ENCODE peak calls at places on chromosome 7, in six cellular contexts. K is HFF-Myc, T is GM23338, B is esophagus squamous epithelium, F is endodermal cell, Y is heart left ventricle. I is an unnamed sample.

GRCh38 chr7:95110707-95111106 is 203.3 kb downstream of the PPP1R9A start:
- DNase-seq in K (no peak), T (no peak), B (no peak), F (no peak), Y (no peak), I (no peak)

GRCh38 chr7:157940497-157940896 is 603.7 kb downstream of the DNAJB6 start:
- DNase-seq in K (no peak), T (no peak), B (no peak), F (peak; percentile 10), Y (no peak), I (no peak)

GRCh38 chr7:93043393-93043985 is 74.3 kb downstream of the SAMD9 start:
- DNase-seq in K (peak; percentile 49), T (peak; percentile 76), B (no peak), F (peak; percentile 76), Y (peak; percentile 63), I (no peak)

GRCh38 chr7:143073556-143073955 is 21.4 kb downstream of the OR6V1 start:
- DNase-seq in K (no peak), T (no peak), B (no peak), F (no peak), Y (no peak), I (no peak)

GRCh38 chr7:93530701-93531100 is 43.8 kb downstream of the CALCR start:
- DNase-seq in K (no peak), T (no peak), B (no peak), F (no peak), Y (no peak), I (no peak)

GRCh38 chr7:157482517-157483120 is 145.8 kb downstream of the DNAJB6 start:
- DNase-seq in K (no peak), T (peak; percentile 16), B (no peak), F (peak; percentile 36), Y (no peak), I (no peak)

GRCh38 chr7:150325110-150325611 is 1.8 kb upstream of the ACTR3C start:
- DNase-seq in K (no peak), T (no peak), B (no peak), F (no peak), Y (peak; percentile 63), I (no peak)

GRCh38 chr7:89773594-89773993 is 380.7 kb upstream of the STEAP1 start:
- DNase-seq in K (no peak), T (no peak), B (no peak), F (no peak), Y (no peak), I (no peak)

GRCh38 chr7:37952240-37952639 is 31.8 kb downstream of the EPDR1 start:
- DNase-seq in K (no peak), T (no peak), B (no peak), F (no peak), Y (no peak), I (no peak)

GRCh38 chr7:50641442-50642405 is 76.5 kb upstream of the DDC start:
- DNase-seq in K (no peak), T (no peak), B (no peak), F (no peak), Y (no peak), I (no peak)

GRCh38 chr7:92179393-92179924 is 517 bp upstream of the LRRD1 start:
- DNase-seq in K (no peak), T (peak; percentile 57), B (no peak), F (peak; percentile 45), Y (no peak), I (no peak)

GRCh38 chr7:18511351-18511750 is 15.8 kb downstream of the HDAC9 start:
- DNase-seq in K (no peak), T (no peak), B (no peak), F (no peak), Y (no peak), I (no peak)

GRCh38 chr7:18504965-18505364 is 9.4 kb downstream of the HDAC9 start:
- DNase-seq in K (no peak), T (no peak), B (no peak), F (no peak), Y (no peak), I (no peak)

GRCh38 chr7:18505870-18506460 is 10.4 kb downstream of the HDAC9 start:
- DNase-seq in K (no peak), T (no peak), B (no peak), F (no peak), Y (no peak), I (no peak)

GRCh38 chr7:18509491-18509890 is 13.9 kb downstream of the HDAC9 start:
- DNase-seq in K (no peak), T (no peak), B (no peak), F (no peak), Y (no peak), I (no peak)

GRCh38 chr7:18508441-18509427 is 13.2 kb downstream of the HDAC9 start:
- DNase-seq in K (peak; percentile 74), T (peak; percentile 60), B (no peak), F (peak; percentile 65), Y (no peak), I (no peak)
- H3K4me3 ChIP-seq in K (peak overlapping the region; percentile 36), T (no peak overlapping the region), B (no peak overlapping the region), F (peak overlapping the region; percentile 3), Y (no peak overlapping the region), I (peak overlapping the region; percentile 64)

GRCh38 chr7:55173671-55174070 is 154.9 kb downstream of the EGFR start:
- DNase-seq in K (no peak), T (no peak), B (no peak), F (no peak), Y (no peak), I (no peak)
- TF ChIP-seq CTCF in K (peak; percentile 12), T (no peak), B (peak; percentile 9), F (peak; percentile 40), Y (no peak), I (no peak)

GRCh38 chr7:151925446-151926335 is 30.6 kb upstream of the GALNTL5 start:
- DNase-seq in K (no peak), T (no peak), B (no peak), F (no peak), Y (peak; percentile 82), I (no peak)
- H3K4me3 ChIP-seq in K (no peak overlapping the region), T (no peak overlapping the region), B (no peak overlapping the region), F (no peak overlapping the region), Y (no peak overlapping the region), I (no peak overlapping the region)

DNA sequence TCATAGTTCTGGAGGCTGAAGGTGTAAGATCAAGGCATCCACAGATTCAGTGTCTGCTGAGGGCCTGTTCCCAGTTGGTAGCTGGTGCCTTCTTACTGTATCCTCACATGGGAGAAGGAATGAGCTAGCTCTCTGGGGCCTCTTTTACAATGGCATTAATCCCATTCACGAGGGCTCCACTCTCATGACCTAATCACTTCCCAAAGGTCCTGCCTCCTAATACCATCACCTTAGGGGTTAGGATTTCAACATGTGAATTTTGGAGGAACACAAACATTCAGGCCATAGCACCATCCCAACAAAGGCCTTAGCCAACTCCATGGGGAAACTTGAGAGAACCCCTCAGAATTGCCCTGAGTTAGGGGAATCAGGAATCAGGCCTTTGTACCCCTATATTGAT is 66.1 kb upstream of the CREB5 start:
- DNase-seq in K (no peak), T (no peak), B (no peak), F (no peak), Y (no peak), I (no peak)
- TF ChIP-seq CTCF in K (no peak), T (no peak), B (no peak), F (no peak), Y (no peak), I (no peak)

GRCh38 chr7:99120916-99121315 is 23.0 kb downstream of the SMURF1 start:
- DNase-seq in K (no peak), T (no peak), B (no peak), F (no peak), Y (no peak), I (no peak)
- H3K4me3 ChIP-seq in K (no peak overlapping the region), T (no peak overlapping the region), B (no peak overlapping the region), F (no peak overlapping the region), Y (no peak overlapping the region), I (peak overlapping the region; percentile 52)

DNA sequence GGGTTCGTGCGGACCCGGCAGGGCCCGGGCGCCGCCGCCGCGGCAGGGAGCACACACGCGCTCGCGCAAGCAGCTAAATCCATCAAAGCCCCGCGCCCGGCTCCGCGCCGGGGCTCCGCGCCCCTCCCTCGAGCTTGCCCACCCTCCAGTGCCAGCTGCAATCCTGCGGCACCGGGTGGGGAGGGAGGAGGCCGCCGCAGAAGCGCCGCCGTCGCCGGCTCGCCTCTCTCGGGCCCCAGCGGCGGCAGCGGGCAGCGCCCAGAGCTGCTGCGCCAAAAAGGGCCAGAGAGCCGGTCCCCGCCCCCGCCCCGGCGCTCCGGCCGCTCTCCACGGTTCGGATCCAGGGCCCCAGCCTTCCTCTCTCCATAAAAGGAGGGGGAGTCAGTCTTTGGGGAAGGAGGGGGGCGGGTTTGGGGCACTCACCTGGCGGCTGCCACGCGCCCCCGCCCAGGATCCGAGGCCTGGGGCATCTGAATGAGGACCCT is 370 bp upstream of the PDGFA start:
- DNase-seq in K (no peak), T (peak; percentile 87), B (no peak), F (peak; percentile 90), Y (no peak), I (no peak)
- TF ChIP-seq CTCF in K (no peak), T (no peak), B (peak; percentile 38), F (peak; percentile 58), Y (no peak), I (peak; percentile 70)

GRCh38 chr7:100836812-100837098 is 9.4 kb upstream of the EPHB4 start:
- DNase-seq in K (no peak), T (no peak), B (no peak), F (no peak), Y (no peak), I (no peak)

GRCh38 chr7:100840470-100841100 is 11.9 kb upstream of the SLC12A9 start:
- DNase-seq in K (no peak), T (peak; percentile 43), B (no peak), F (peak; percentile 36), Y (peak; percentile 1), I (no peak)

GRCh38 chr7:100839361-100839760 is 12.0 kb upstream of the EPHB4 start:
- DNase-seq in K (no peak), T (no peak), B (no peak), F (no peak), Y (peak; percentile 29), I (no peak)

GRCh38 chr7:100835903-100836811 is 8.8 kb upstream of the EPHB4 start:
- DNase-seq in K (no peak), T (peak; percentile 98), B (no peak), F (peak; percentile 96), Y (peak; percentile 77), I (no peak)

DNA sequence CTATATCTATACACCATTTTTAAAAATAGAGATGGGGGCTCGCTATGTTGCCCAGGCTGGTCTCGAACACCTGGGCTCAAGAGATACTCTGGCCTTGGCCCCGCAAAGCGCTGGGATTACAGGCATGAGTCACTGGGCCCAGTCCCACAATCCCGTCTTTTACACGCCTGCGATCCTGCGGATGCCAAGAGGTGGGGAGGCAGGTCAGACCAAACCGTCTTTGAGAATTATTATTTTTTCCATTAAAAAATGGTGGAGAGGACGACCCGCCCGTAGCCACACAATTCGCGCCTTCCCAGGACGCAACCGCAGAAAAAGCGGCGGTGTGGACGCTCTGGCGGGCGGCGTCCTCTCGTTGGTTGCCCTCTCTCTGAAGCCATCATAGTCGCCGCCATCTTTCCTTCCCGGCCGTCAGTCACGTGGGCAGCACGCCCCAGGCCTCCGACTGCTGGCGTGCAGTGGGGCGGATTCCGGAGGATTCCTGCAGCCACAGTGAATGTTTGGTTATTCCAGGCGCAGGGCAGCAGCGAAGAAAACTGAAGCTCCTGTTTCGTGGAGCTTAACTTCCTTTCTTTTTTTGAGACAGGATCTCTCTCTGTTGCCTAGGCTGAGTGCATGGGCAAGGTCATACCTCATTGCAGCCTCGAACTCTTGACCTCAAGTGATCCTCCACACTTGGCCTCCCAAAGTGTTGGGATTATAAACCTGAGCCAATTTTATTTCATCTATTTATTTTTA is 9.9 kb upstream of the EPHB4 start:
- DNase-seq in K (peak; percentile 72), T (peak; percentile 96), B (peak; percentile 51), F (peak; percentile 97), Y (peak; percentile 96), I (peak; percentile 62)
- H3K4me3 ChIP-seq in K (peak overlapping the region; percentile 21), T (peak overlapping the region; percentile 61), B (peak overlapping the region; percentile 27), F (peak overlapping the region; percentile 77), Y (peak overlapping the region; percentile 9), I (peak overlapping the region; percentile 75)